ENCODE peak calls at places on chromosomes 2 and 18, in four cellular contexts. S is H1, J is GM12878, L is K562. Y is an unnamed sample.
A peak's percentile ranks its signal among the peaks of the same experiment; 100 is the strongest.

GRCh38 chr2:182283512-182283911 is 143.3 kb downstream of the PDE1A start:
- DNase-seq in S (no peak), J (no peak), L (no peak), Y (no peak)

GRCh38 chr2:144137705-144138428 is 382.1 kb downstream of the ZEB2 start:
- DNase-seq in S (no peak), J (no peak), L (no peak), Y (no peak)

GRCh38 chr18:72233106-72233505 is 311.0 kb downstream of the CBLN2 start:
- DNase-seq in S (no peak), J (no peak), L (no peak), Y (no peak)

GRCh38 chr2:185608799-185609198 is 129.8 kb upstream of the FSIP2 start:
- DNase-seq in S (no peak), J (no peak), L (no peak), Y (peak; percentile 8)

GRCh38 chr2:5563411-5563810 is 128.8 kb upstream of the SOX11 start:
- DNase-seq in S (no peak), J (no peak), L (no peak), Y (no peak)

GRCh38 chr2:127953128-127953718 is 67.5 kb upstream of the AMMECR1L start:
- DNase-seq in S (no peak), J (no peak), L (no peak), Y (no peak)

GRCh38 chr2:584863-585823 is 92.1 kb downstream of the TMEM18 start:
- DNase-seq in S (no peak), J (no peak), L (no peak), Y (no peak)

GRCh38 chr2:226791487-226792081 is 8.0 kb downstream of the IRS1 start:
- DNase-seq in S (no peak), J (peak; percentile 19), L (peak; percentile 85), Y (no peak)

GRCh38 chr2:195572894-195573293 is 84.1 kb upstream of the SLC39A10 start:
- DNase-seq in S (no peak), J (no peak), L (no peak), Y (no peak)

GRCh38 chr2:240170883-240171282 is 30.4 kb upstream of the OTOS start:
- DNase-seq in S (no peak), J (no peak), L (no peak), Y (no peak)

GRCh38 chr2:69163109-69163508 is 150.1 kb downstream of the ANTXR1 start:
- DNase-seq in S (no peak), J (peak; percentile 53), L (peak; percentile 42), Y (peak; percentile 47)
- TF ChIP-seq POLR2AphosphoS5 in S (no peak), J (no peak), L (no peak), Y (no peak)

GRCh38 chr2:113240915-113241911 is 37.5 kb downstream of the PAX8 start:
- DNase-seq in S (peak; percentile 13), J (no peak), L (peak; percentile 70), Y (peak; percentile 97)

GRCh38 chr2:113236367-113237159 is 42.2 kb downstream of the PAX8 start:
- DNase-seq in S (no peak), J (no peak), L (no peak), Y (no peak)

GRCh38 chr2:113242318-113242717 is 36.4 kb downstream of the PAX8 start:
- DNase-seq in S (no peak), J (no peak), L (no peak), Y (no peak)

GRCh38 chr2:113237604-113238003 is 41.1 kb downstream of the PAX8 start:
- DNase-seq in S (no peak), J (no peak), L (no peak), Y (no peak)

GRCh38 chr2:113240150-113240914 is 38.4 kb downstream of the PAX8 start:
- DNase-seq in S (no peak), J (no peak), L (no peak), Y (peak; percentile 55)
- TF ChIP-seq EGR1 in S (no peak), J (no peak), L (no peak), Y (no peak)

DNA sequence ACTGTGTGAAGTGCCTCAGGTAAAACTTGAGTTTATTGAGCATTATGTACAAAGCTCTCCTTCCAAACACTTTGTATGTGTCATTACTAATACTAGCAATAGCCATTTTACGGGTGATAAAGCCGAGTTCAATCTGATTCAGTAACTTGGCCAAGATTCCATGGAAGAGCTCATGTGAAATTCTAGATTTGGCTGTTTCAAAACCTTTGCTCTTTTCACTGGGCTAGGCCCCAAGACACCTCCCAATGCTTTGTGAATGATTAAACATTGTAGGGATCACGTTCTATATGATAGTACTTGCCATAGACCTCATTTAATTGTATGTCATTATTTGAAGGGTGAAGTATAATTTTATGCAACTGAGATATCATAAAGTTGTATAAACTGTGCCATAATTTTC is 8.9 kb upstream of the NFE2L2 start:
- DNase-seq in S (no peak), J (no peak), L (no peak), Y (no peak)
- TF ChIP-seq YY1 in S (no peak), J (no peak), L (no peak), Y (no peak)

DNA sequence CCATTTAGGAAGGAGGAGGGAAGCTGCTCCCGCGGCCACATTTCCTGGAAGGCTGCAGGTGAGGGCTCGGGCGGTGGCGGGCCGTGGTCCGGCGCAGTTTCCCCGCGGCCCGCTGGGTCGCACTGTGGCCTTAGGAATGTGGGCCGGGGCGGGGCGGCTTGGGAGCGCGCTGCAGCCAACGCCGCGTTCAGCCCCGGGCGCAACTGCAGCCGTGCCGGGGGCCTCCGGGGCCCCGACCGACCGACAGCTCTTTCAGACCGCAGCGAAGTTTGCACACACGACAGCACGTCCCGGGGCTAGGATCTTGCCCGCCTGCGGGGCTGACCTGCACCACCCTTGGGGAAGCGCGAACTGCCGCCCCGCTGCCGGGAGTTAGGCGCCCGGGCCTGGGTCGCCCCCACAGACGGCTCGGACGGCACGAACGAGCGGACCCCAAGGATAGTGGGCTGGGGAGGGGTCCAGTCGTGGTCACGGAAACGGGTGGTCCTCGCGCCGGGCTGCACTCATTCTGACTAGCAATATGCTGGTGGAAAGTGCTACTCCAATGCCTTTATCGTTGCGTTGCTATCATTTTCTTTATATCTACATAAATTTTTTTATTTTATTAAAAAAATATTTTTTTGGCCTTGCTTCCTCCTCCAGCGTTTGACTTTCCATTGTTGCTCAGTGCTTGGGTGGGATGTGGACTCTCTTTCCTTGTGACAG is 70.0 kb upstream of the DLX2 start:
- DNase-seq in S (peak; percentile 58), J (no peak), L (peak; percentile 67), Y (peak; percentile 33)
- TF ChIP-seq POLR2AphosphoS5 in S (peak; percentile 55), J (no peak), L (no peak), Y (no peak)

GRCh38 chr2:232476791-232477190 is 10.8 kb downstream of the ECEL1 start:
- DNase-seq in S (no peak), J (no peak), L (no peak), Y (no peak)

GRCh38 chr2:232479341-232480200 is 8.1 kb downstream of the ECEL1 start:
- DNase-seq in S (no peak), J (no peak), L (no peak), Y (no peak)

GRCh38 chr2:232477751-232478510 is 9.7 kb downstream of the ECEL1 start:
- DNase-seq in S (no peak), J (no peak), L (no peak), Y (no peak)

GRCh38 chr2:232480201-232481190 is 7.1 kb downstream of the ECEL1 start:
- DNase-seq in S (no peak), J (no peak), L (no peak), Y (no peak)

GRCh38 chr2:232478571-232479340 is 8.9 kb downstream of the ECEL1 start:
- DNase-seq in S (no peak), J (no peak), L (no peak), Y (no peak)
- TF ChIP-seq EGR1 in S (no peak), J (no peak), L (no peak), Y (no peak)

GRCh38 chr18:63161728-63162195 is 157.8 kb downstream of the BCL2 start:
- DNase-seq in S (no peak), J (peak; percentile 98), L (peak; percentile 44), Y (no peak)

GRCh38 chr18:63161032-63161727 is 158.4 kb downstream of the BCL2 start:
- DNase-seq in S (no peak), J (peak; percentile 92), L (no peak), Y (no peak)

GRCh38 chr18:63159590-63159989 is 160.0 kb downstream of the BCL2 start:
- DNase-seq in S (no peak), J (peak; percentile 67), L (no peak), Y (no peak)

GRCh38 chr18:63160172-63160995 is 159.2 kb downstream of the BCL2 start:
- DNase-seq in S (no peak), J (peak; percentile 62), L (no peak), Y (no peak)

GRCh38 chr18:63162271-63163014 is 157.1 kb downstream of the BCL2 start:
- DNase-seq in S (no peak), J (peak; percentile 80), L (no peak), Y (no peak)
- TF ChIP-seq YY1 in S (no peak), J (no peak), L (no peak), Y (no peak)